ENCODE peak calls at places on chromosomes 3 and 15, in five cellular contexts. F is HCT116, J is gastrocnemius medialis, Y is tibial artery, G is PC-3. L is an unnamed sample.

GRCh38 chr3:13561376-13561775 is 12.5 kb downstream of the FBLN2 start:
- DNase-seq in F (no peak), J (no peak), Y (no peak), G (no peak), L (no peak)

GRCh38 chr3:13352621-13353131 is 67.4 kb downstream of the NUP210 start:
- DNase-seq in F (no peak), J (no peak), Y (no peak), G (peak; percentile 31), L (peak; percentile 58)

GRCh38 chr15:67048281-67049279 is 16.8 kb upstream of the SMAD3 start:
- DNase-seq in F (no peak), J (no peak), Y (peak; percentile 72), G (peak; percentile 73), L (peak; percentile 52)

GRCh38 chr3:43632269-43632733 is 10.5 kb upstream of the ANO10 start:
- DNase-seq in F (no peak), J (no peak), Y (no peak), G (peak; percentile 98), L (no peak)

GRCh38 chr15:56064152-56064551 is 70.7 kb upstream of the NEDD4 start:
- DNase-seq in F (no peak), J (no peak), Y (no peak), G (peak; percentile 73), L (no peak)

GRCh38 chr3:131221731-131222130 is 159.8 kb upstream of the NUDT16 start:
- DNase-seq in F (no peak), J (no peak), Y (no peak), G (peak; percentile 7), L (no peak)

GRCh38 chr3:187085021-187085666 is 54.2 kb downstream of the RPL39L start:
- DNase-seq in F (no peak), J (no peak), Y (no peak), G (no peak), L (no peak)

GRCh38 chr3:121651684-121652083 is 9.0 kb downstream of the HCLS1 start:
- DNase-seq in F (no peak), J (no peak), Y (no peak), G (peak; percentile 74), L (no peak)

GRCh38 chr15:37203050-37203449 is 102.7 kb upstream of the MEIS2 start:
- DNase-seq in F (no peak), J (no peak), Y (no peak), G (no peak), L (no peak)

GRCh38 chr15:76059320-76060097 is at the start of gene TMEM266:
- DNase-seq in F (no peak), J (no peak), Y (peak; percentile 23), G (peak; percentile 55), L (peak; percentile 35)

GRCh38 chr3:195030791-195031321 is 240.1 kb downstream of the XXYLT1 start:
- DNase-seq in F (no peak), J (no peak), Y (no peak), G (peak; percentile 94), L (no peak)

GRCh38 chr3:139830817-139831216 is 104.2 kb upstream of the CLSTN2 start:
- DNase-seq in F (no peak), J (no peak), Y (no peak), G (no peak), L (peak; percentile 29)

GRCh38 chr3:51510996-51511395 is 11.2 kb upstream of the DCAF1 start:
- DNase-seq in F (no peak), J (no peak), Y (no peak), G (no peak), L (no peak)

GRCh38 chr3:195909294-195909644 is 918 bp upstream of the TNK2 start:
- DNase-seq in F (no peak), J (no peak), Y (no peak), G (peak; percentile 20), L (no peak)

GRCh38 chr15:40680151-40680550 is 14.8 kb upstream of the RAD51 start:
- DNase-seq in F (no peak), J (no peak), Y (no peak), G (no peak), L (no peak)

GRCh38 chr3:8318002-8318649 is 183.5 kb upstream of the LMCD1 start:
- DNase-seq in F (no peak), J (no peak), Y (no peak), G (peak; percentile 28), L (no peak)

GRCh38 chr3:135134717-135135116 is 339.7 kb downstream of the EPHB1 start:
- DNase-seq in F (no peak), J (no peak), Y (no peak), G (no peak), L (no peak)

GRCh38 chr15:90883526-90883931 is 775 bp upstream of the FES start:
- DNase-seq in F (no peak), J (no peak), Y (no peak), G (no peak), L (peak; percentile 60)

GRCh38 chr3:57855943-57856342 is 99.8 kb downstream of the SLMAP start:
- DNase-seq in F (no peak), J (no peak), Y (no peak), G (no peak), L (no peak)

GRCh38 chr3:143242101-143242500 is 122.5 kb downstream of the CHST2 start:
- DNase-seq in F (no peak), J (no peak), Y (no peak), G (no peak), L (no peak)

GRCh38 chr15:48459571-48460461 is 128.6 kb downstream of the DUT start:
- DNase-seq in F (peak; percentile 78), J (no peak), Y (peak; percentile 46), G (peak; percentile 88), L (no peak)

GRCh38 chr3:172280406-172281051 is 167.7 kb downstream of the GHSR start:
- DNase-seq in F (no peak), J (no peak), Y (no peak), G (no peak), L (no peak)

GRCh38 chr3:104279617-104280016 is 1087.1 kb upstream of the ALCAM start:
- DNase-seq in F (no peak), J (no peak), Y (no peak), G (peak; percentile 52), L (no peak)

GRCh38 chr3:124273651-124274050 is 281.7 kb upstream of the ROPN1 start:
- DNase-seq in F (no peak), J (no peak), Y (no peak), G (no peak), L (no peak)

GRCh38 chr3:73808862-73809509 is 184.2 kb upstream of the PDZRN3 start:
- DNase-seq in F (no peak), J (no peak), Y (no peak), G (no peak), L (no peak)

GRCh38 chr3:123013876-123014275 is 13.7 kb downstream of the SEMA5B start:
- DNase-seq in F (no peak), J (no peak), Y (no peak), G (no peak), L (no peak)

GRCh38 chr3:168088106-168088722 is 7.5 kb downstream of the GOLIM4 start:
- DNase-seq in F (no peak), J (no peak), Y (no peak), G (no peak), L (no peak)

GRCh38 chr15:96626936-96627577 is 296.6 kb downstream of the NR2F2 start:
- DNase-seq in F (no peak), J (no peak), Y (no peak), G (no peak), L (no peak)

GRCh38 chr15:90451215-90451850 is 63.3 kb downstream of the IQGAP1 start:
- DNase-seq in F (no peak), J (peak; percentile 15), Y (no peak), G (peak; percentile 77), L (no peak)

DNA sequence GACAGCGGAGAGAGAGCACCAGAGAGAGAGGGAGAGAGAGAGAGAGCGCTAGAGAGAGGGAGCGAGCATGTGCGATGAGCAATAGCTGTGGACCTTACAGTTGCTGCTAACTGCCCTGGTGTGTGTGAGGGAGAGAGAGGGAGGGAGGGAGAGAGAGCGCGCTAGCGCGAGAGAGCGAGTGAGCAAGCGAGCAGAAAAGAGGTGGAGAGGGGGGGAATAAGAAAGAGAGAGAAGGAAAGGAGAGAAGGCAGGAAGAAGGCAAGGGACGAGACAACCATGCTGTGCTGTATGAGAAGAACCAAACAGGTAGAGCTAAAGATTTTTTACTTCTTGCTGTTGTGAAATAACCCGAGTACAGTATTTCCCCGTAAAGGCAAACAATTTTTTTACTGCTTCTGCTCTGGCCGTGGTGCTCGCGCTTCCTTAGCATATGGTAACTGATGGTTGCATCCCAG is at the start of gene GAP43:
- DNase-seq in F (no peak), J (no peak), Y (peak; percentile 23), G (peak; percentile 15), L (peak; percentile 75)
- H3K4me3 ChIP-seq in F (no peak within 1 kb of the TSS), J (peak within 1 kb of the TSS; percentile 36), Y (peak within 1 kb of the TSS; percentile 31), G (peak within 1 kb of the TSS; percentile 17), L (no peak within 1 kb of the TSS)

GRCh38 chr3:44955917-44956316 is 20.1 kb downstream of the ZDHHC3 start:
- DNase-seq in F (no peak), J (no peak), Y (no peak), G (no peak), L (no peak)
- H3K27me3 ChIP-seq in F (no peaks in the 10 kb centered on the region), J (no peaks in the 10 kb centered on the region), Y (no peaks in the 10 kb centered on the region), G (no peaks in the 10 kb centered on the region), L (no peaks in the 10 kb centered on the region)

GRCh38 chr3:50156549-50156948 is 1.4 kb downstream of the SEMA3F start:
- DNase-seq in F (no peak), J (no peak), Y (no peak), G (no peak), L (no peak)

GRCh38 chr3:50157821-50158556 is 2.9 kb downstream of the SEMA3F start:
- DNase-seq in F (no peak), J (no peak), Y (no peak), G (no peak), L (no peak)

GRCh38 chr3:50155491-50155878 is 361 bp downstream of the SEMA3F start:
- DNase-seq in F (no peak), J (no peak), Y (no peak), G (no peak), L (no peak)

GRCh38 chr3:50155891-50156290 is 767 bp downstream of the SEMA3F start:
- DNase-seq in F (no peak), J (no peak), Y (no peak), G (no peak), L (no peak)

DNA sequence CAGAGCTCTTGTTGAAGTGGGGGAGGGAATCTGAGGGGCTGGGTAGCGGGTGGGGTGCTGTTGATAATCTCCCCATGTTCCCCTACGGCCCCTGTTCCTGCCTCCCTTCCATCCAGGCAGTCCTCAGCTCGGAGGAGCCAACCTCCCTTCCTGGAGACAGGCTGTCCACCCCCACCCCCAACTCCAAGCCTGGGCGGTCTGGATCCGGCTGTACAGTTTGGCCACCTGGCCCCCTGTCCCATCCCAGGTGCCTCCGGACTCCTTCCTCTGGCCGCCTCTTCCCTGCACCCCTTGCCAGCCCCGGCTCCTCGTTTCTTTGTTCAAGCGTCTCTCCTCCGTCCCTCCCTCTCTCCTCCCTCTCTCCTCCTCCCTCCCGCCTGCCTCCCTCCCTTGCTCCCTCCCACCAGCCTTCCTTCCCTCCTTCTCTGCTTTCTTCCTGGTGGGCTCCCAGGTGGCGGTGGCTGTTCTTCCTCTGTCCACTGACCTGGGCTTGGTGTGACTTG is 1.9 kb downstream of the SEMA3F start:
- DNase-seq in F (no peak), J (no peak), Y (no peak), G (no peak), L (no peak)
- H3K4me3 ChIP-seq in F (no peak overlapping the region), J (no peak overlapping the region), Y (peak overlapping the region; percentile 54), G (peak overlapping the region; percentile 81), L (peak overlapping the region; percentile 11)

DNA sequence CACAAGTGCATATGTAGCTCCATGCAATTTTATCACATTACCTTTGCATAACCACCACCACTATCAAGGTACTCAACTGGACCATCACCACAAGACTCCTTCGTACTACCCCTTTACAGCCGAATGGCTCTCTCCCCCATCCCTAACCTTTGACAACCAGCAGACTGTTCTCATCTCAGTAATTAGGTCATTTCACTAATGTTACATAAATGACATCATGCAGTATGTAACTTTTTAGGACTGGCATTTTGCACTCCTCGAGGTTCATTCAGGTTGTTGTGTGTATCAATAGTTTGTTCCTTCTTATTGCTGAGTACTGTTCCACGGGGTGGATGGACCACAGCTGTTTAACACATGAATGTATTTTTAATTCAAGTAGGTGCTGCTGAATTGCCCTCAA is 121.8 kb upstream of the SLC6A11 start:
- DNase-seq in F (no peak), J (no peak), Y (no peak), G (no peak), L (no peak)
- H3K27me3 ChIP-seq in F (peaks cover 35% of the 10 kb centered on the region), J (no peaks in the 10 kb centered on the region), Y (no peaks in the 10 kb centered on the region), G (peaks cover 74% of the 10 kb centered on the region), L (peaks cover 18% of the 10 kb centered on the region)

L was measured in left lung.